ENCODE peak calls at places on chromosomes 7 and 10, in ten cellular contexts. D is cardiac muscle cell; X is suprapubic skin; O is CD4-positive, alpha-beta T cell; Y is fibroblast of lung; T is PC-9; P is dorsolateral prefrontal cortex; I is coronary artery; B is adrenal gland; N is spleen. W is an unnamed sample.

GRCh38 chr10:29681700-29682444 is 47.1 kb upstream of the SVIL start:
- DNase-seq in Y (no peak), P (no peak), T (no peak), D (no peak), X (no peak), O (peak; percentile 57), N (peak; percentile 88), B (no peak), I (no peak), W (no peak)

GRCh38 chr10:71795248-71795647 is 21.9 kb upstream of the VSIR start:
- DNase-seq in Y (peak; percentile 33), D (peak; percentile 77), N (no peak), I (no peak), X (no peak), T (peak; percentile 33), O (no peak), B (peak; percentile 31), P (no peak), W (peak; percentile 52)

GRCh38 chr7:151838861-151839381 is 38.0 kb downstream of the PRKAG2 start:
- DNase-seq in X (no peak), B (no peak), T (no peak), I (no peak), Y (no peak), O (peak; percentile 31), N (peak; percentile 91), D (no peak), P (no peak), W (no peak)

GRCh38 chr7:73732397-73732796 is 6.2 kb downstream of the ABHD11 start:
- DNase-seq in B (no peak), Y (no peak), O (no peak), N (no peak), I (no peak), X (no peak), D (no peak), P (no peak), T (no peak), W (no peak)

GRCh38 chr7:122546496-122546895 is 152.4 kb downstream of the RNF133 start:
- DNase-seq in P (no peak), X (no peak), O (no peak), I (no peak), B (peak; percentile 53), D (no peak), T (no peak), N (no peak), Y (peak; percentile 21), W (no peak)

GRCh38 chr7:122675011-122675410 is 23.9 kb downstream of the RNF133 start:
- DNase-seq in P (no peak), T (no peak), D (no peak), O (no peak), X (no peak), Y (no peak), B (no peak), N (no peak), I (no peak), W (no peak)

GRCh38 chr7:5526190-5527037 is 102.8 kb upstream of the TNRC18 start:
- DNase-seq in P (no peak), D (peak; percentile 77), N (peak; percentile 83), B (peak; percentile 61), I (no peak), O (peak; percentile 21), Y (peak; percentile 63), X (no peak), T (no peak), W (peak; percentile 42)

GRCh38 chr10:841535-841934 is 90.0 kb downstream of the LARP4B start:
- DNase-seq in Y (no peak), T (no peak), D (no peak), X (no peak), P (no peak), B (no peak), O (no peak), N (no peak), I (no peak), W (no peak)

GRCh38 chr10:113062977-113063967 is 113.2 kb downstream of the TCF7L2 start:
- DNase-seq in N (no peak), P (no peak), I (no peak), O (no peak), B (no peak), X (no peak), D (peak; percentile 28), T (no peak), Y (no peak), W (no peak)

GRCh38 chr7:40162516-40162915 is 27.7 kb downstream of the SUGCT start:
- DNase-seq in O (no peak), B (no peak), Y (no peak), N (no peak), T (no peak), X (no peak), I (no peak), D (no peak), P (no peak), W (no peak)

GRCh38 chr10:92574545-92575377 is 868 bp upstream of the IDE start:
- DNase-seq in D (no peak), O (no peak), B (no peak), N (no peak), T (no peak), I (no peak), X (no peak), Y (no peak), P (no peak), W (peak; percentile 59)

GRCh38 chr7:125370502-125370901 is 440.9 kb upstream of the POT1 start:
- DNase-seq in Y (no peak), P (no peak), I (no peak), B (no peak), X (no peak), D (no peak), O (no peak), T (no peak), N (no peak), W (no peak)

GRCh38 chr10:30048768-30049507 is 10.4 kb downstream of the JCAD start:
- DNase-seq in X (no peak), P (no peak), O (no peak), I (no peak), Y (no peak), B (no peak), T (no peak), N (no peak), D (no peak), W (no peak)

GRCh38 chr10:113424304-113424721 is 128.5 kb upstream of the HABP2 start:
- DNase-seq in Y (no peak), B (no peak), D (no peak), O (no peak), T (no peak), N (no peak), X (no peak), I (no peak), P (no peak), W (no peak)

DNA sequence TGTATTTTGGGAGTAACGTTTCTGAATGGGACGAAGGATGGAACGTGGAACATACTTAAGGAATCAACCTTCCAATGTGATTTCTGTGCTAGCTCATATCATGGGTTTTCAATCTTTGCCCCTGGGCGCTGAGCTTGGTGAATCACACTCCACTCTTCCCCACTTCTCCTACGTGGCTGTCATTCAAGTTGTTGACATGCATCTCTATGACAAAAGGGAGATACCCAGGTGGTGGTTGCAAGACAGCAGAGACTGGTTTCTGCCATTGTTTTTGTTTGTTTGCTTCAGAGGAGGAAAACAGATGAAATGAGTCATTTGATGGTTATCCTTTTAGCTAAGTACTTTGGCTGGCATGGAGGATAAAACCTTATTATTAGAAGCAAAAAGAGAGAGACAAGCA is 573.9 kb downstream of the GATA3 start:
- DNase-seq in P (no peak), B (no peak), I (no peak), Y (no peak), D (no peak), N (no peak), X (peak; percentile 64), O (no peak), T (peak; percentile 88), W (peak; percentile 57)
- H3K27ac ChIP-seq in P (no peak overlapping the region), B (no peak overlapping the region), I (no peak overlapping the region), Y (no peak overlapping the region), D (no peak overlapping the region), N (no peak overlapping the region), X (peak overlapping the region; percentile 48), O (no peak overlapping the region), T (peak overlapping the region; percentile 88), W (no peak overlapping the region)

GRCh38 chr7:158647475-158647792 is 57.2 kb downstream of the NCAPG2 start:
- DNase-seq in T (no peak), D (no peak), O (no peak), Y (no peak), B (no peak), N (no peak), X (no peak), P (no peak), I (no peak), W (no peak)
- TF ChIP-seq CTCF in T (no peak), D (no peak), O (peak; percentile 14), Y (no peak), B (no peak), N (no peak), X (no peak), P (no peak), I (no peak), W (no peak)

DNA sequence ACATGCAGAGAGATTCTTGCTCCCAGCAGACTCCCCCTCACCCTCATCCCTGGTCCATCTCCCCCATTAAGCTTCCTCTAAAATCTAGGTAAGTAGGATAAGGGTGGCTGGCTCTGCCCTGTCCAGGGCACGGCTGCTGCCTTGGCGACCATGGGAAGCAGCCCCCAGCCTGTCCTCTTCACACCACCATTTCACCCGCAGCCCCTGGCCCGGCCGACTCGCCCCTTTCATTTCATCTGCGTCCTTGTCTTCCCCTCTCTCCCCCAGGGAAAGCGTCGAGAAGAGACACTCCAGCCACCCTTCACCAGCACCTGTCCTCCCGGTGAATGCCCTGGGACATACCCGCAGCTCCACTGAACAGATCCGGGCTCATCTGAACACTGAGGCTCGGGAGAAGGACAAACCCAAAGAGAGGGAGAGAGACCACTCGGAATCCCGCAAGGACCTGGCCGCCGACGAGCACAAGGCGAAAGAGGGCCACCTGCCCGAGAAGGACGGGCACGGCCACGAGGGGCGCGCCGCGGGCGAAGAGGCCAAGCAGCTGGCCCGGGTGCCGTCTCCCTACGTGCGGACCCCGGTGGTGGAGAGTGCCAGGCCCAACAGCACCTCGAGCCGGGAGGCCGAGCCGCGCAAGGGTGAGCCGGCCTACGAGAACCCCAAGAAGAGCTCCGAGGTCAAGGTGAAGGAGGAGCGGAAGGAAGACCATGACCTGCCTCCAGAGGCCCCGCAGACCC is 342.3 kb upstream of the GALNT17 start:
- DNase-seq in B (no peak), O (no peak), T (no peak), D (no peak), I (no peak), N (no peak), X (no peak), Y (no peak), P (no peak), W (no peak)
- H3K27ac ChIP-seq in B (no peak overlapping the region), O (no peak overlapping the region), T (no peak overlapping the region), D (no peak overlapping the region), I (no peak overlapping the region), N (no peak overlapping the region), X (no peak overlapping the region), Y (no peak overlapping the region), P (no peak overlapping the region), W (no peak overlapping the region)

GRCh38 chr10:57844387-57844998 is 423.2 kb downstream of the IPMK start:
- DNase-seq in B (no peak), Y (no peak), D (peak; percentile 1), I (no peak), N (no peak), P (no peak), T (no peak), O (no peak), X (no peak), W (no peak)

GRCh38 chr10:57846307-57847065 is 421.2 kb downstream of the IPMK start:
- DNase-seq in Y (no peak), X (no peak), P (no peak), B (no peak), N (no peak), D (peak; percentile 51), I (no peak), O (no peak), T (no peak), W (no peak)

GRCh38 chr10:57849726-57850357 is 417.9 kb downstream of the IPMK start:
- DNase-seq in N (no peak), I (no peak), O (no peak), Y (peak; percentile 28), B (no peak), P (no peak), T (no peak), X (no peak), D (no peak), W (peak; percentile 5)
- TF ChIP-seq CTCF in N (no peak), I (no peak), O (no peak), Y (peak; percentile 23), B (peak; percentile 24), P (peak; percentile 22), T (peak; percentile 75), X (no peak), D (peak; percentile 30), W (peak; percentile 50)

W was measured in RWPE1.